ENCODE peak calls at places on chromosomes 13 and 19, in ten cellular contexts. U is lower leg skin, M is kidney, S is tibial artery, T is fibroblast of the aortic adventitia, A is lower lobe of right lung, Y is heart right ventricle, D is upper lobe of left lung, C is neural progenitor cell, G is upper lobe of right lung. R is an unnamed sample.

GRCh38 chr19:11576186-11576585 is 1.3 kb downstream of the ACP5 start:
- DNase-seq in U (no peak), M (no peak), S (no peak), T (no peak), A (peak), Y (no peak), D (peak), C (no peak), G (no peak), R (no peak)

GRCh38 chr13:101941095-101941777 is 460.6 kb downstream of the FGF14 start:
- DNase-seq in U (no peak), M (no peak), S (no peak), T (no peak), A (no peak), Y (no peak), D (no peak), C (no peak), G (no peak), R (no peak)

GRCh38 chr19:29289020-29289419 is 76.1 kb upstream of the UQCRFS1 start:
- DNase-seq in U (no peak), M (no peak), S (no peak), T (no peak), A (no peak), Y (no peak), D (no peak), C (no peak), G (peak), R (no peak)

GRCh38 chr19:16363133-16363851 is 38.7 kb downstream of the KLF2 start:
- DNase-seq in U (no peak), M (peak), S (no peak), T (no peak), A (peak), Y (no peak), D (peak), C (no peak), G (peak), R (no peak)

GRCh38 chr19:38759590-38760003 is 13.7 kb downstream of the LGALS7 start:
- DNase-seq in U (no peak), M (no peak), S (no peak), T (no peak), A (no peak), Y (no peak), D (no peak), C (no peak), G (no peak), R (no peak)

GRCh38 chr19:49442793-49443365 is 1.6 kb upstream of the SLC17A7 start:
- DNase-seq in U (peak), M (peak), S (peak), T (peak), A (peak), Y (peak), D (peak), C (peak), G (peak), R (peak)

GRCh38 chr13:22061806-22062391 is 391.0 kb downstream of the FGF9 start:
- DNase-seq in U (no peak), M (no peak), S (no peak), T (no peak), A (no peak), Y (no peak), D (no peak), C (no peak), G (no peak), R (no peak)

GRCh38 chr13:20873348-20873747 is 29.2 kb downstream of the XPO4 start:
- DNase-seq in U (no peak), M (no peak), S (no peak), T (peak), A (no peak), Y (no peak), D (no peak), C (peak), G (no peak), R (no peak)

GRCh38 chr19:42042455-42043170 is 27.4 kb downstream of the GRIK5 start:
- DNase-seq in U (no peak), M (no peak), S (no peak), T (no peak), A (no peak), Y (no peak), D (peak), C (no peak), G (no peak), R (no peak)

GRCh38 chr19:805600-806550 is 8.6 kb downstream of the PTBP1 start:
- DNase-seq in U (no peak), M (peak), S (no peak), T (no peak), A (peak), Y (no peak), D (peak), C (no peak), G (peak), R (no peak)

GRCh38 chr13:33678084-33678483 is 139.9 kb upstream of the RFC3 start:
- DNase-seq in U (no peak), M (no peak), S (no peak), T (no peak), A (no peak), Y (no peak), D (no peak), C (no peak), G (no peak), R (no peak)
- TF ChIP-seq CTCF in U (no peak), M (no peak), S (no peak), T (no peak), A (no peak), Y (no peak), D (no peak), C (no peak), G (no peak), R (no peak)

GRCh38 chr13:107138987-107139386 is 571.0 kb upstream of the ARGLU1 start:
- DNase-seq in U (no peak), M (no peak), S (peak), T (no peak), A (no peak), Y (no peak), D (no peak), C (no peak), G (no peak), R (no peak)

GRCh38 chr13:107138468-107138867 is 570.5 kb upstream of the ARGLU1 start:
- DNase-seq in U (no peak), M (no peak), S (no peak), T (no peak), A (no peak), Y (no peak), D (no peak), C (peak), G (no peak), R (no peak)

GRCh38 chr13:107141767-107142166 is 573.8 kb upstream of the ARGLU1 start:
- DNase-seq in U (no peak), M (no peak), S (no peak), T (no peak), A (no peak), Y (no peak), D (no peak), C (no peak), G (no peak), R (no peak)

DNA sequence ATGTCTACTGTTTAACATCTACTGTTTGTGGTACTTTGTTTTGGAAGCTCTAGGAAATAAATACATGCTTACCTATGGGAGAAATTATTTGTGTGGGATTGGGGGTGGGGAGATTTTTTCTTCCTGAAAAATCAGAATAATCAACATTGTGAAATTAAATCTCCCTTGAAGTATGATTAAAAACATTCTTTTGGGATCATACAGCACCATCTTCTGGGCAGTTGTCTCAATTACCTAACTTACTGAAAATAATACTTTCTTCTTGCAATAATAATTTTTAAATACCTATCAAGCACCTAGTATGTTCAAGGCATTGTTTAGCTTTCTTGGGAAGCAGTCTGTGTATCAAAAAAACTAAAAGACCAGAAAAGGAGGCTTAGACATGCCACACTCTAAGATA is 576.5 kb upstream of the ARGLU1 start:
- DNase-seq in U (no peak), M (no peak), S (no peak), T (no peak), A (no peak), Y (no peak), D (no peak), C (no peak), G (no peak), R (no peak)
- TF ChIP-seq CTCF in U (no peak), M (no peak), S (no peak), T (no peak), A (no peak), Y (peak), D (no peak), C (peak), G (peak), R (peak)

GRCh38 chr13:97346097-97346496 is 87.9 kb upstream of the RAP2A start:
- DNase-seq in U (no peak), M (no peak), S (no peak), T (no peak), A (no peak), Y (no peak), D (no peak), C (no peak), G (no peak), R (no peak)

GRCh38 chr13:97342136-97342535 is 91.8 kb upstream of the RAP2A start:
- DNase-seq in U (no peak), M (no peak), S (no peak), T (no peak), A (no peak), Y (no peak), D (no peak), C (no peak), G (no peak), R (no peak)

GRCh38 chr13:97346561-97347254 is 87.3 kb upstream of the RAP2A start:
- DNase-seq in U (no peak), M (no peak), S (no peak), T (no peak), A (no peak), Y (no peak), D (peak), C (no peak), G (no peak), R (no peak)

GRCh38 chr13:97342936-97343335 is 91.0 kb upstream of the RAP2A start:
- DNase-seq in U (no peak), M (no peak), S (no peak), T (no peak), A (no peak), Y (no peak), D (no peak), C (no peak), G (no peak), R (no peak)

DNA sequence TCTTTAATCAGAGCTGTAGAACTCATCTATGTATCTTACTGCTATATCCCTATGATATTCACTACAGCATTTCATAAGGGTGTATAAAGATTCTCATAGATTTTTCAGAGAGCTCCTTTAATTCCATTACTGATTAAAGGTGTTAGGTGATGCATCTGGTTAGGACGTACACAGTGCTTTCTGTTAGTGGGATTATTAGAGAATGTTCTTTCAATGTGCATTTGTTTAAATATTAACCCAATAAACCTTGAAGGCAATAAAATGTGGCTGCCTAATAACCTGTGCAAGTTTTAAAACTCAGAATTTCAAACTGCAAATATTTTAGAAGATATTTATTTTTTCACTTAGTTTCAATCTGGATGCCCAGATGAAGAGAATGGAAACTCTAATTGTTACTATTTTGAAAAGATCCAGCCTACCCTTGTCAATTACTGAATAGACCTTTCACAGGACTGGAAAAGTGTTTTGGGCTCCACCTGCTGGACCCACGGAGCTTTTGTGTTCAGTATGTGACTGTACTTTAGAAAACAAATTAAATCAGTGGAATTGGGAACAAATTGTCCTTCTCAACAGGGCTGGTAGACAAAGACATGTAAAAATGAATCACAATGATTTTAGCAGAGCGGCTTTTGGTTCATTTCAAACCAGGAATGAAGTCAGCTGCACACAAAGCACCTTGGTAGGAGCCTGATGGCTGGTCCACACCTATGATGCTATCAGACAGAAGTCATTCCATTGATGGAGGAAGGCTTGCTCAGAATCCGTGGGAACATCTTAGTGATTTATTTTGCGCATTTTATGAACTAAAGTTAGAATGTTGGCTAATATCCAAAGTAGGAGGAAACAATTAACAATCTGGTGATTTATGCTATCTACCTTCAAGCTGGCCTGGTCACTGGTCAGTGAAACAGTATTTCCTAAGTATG is 89.5 kb upstream of the RAP2A start:
- DNase-seq in U (no peak), M (no peak), S (peak), T (peak), A (peak), Y (peak), D (no peak), C (peak), G (no peak), R (no peak)
- TF ChIP-seq CTCF in U (no peak), M (peak), S (peak), T (peak), A (peak), Y (peak), D (peak), C (peak), G (peak), R (peak)

GRCh38 chr13:92355213-92355612 is 871.4 kb upstream of the GPC6 start:
- DNase-seq in U (no peak), M (no peak), S (no peak), T (peak), A (no peak), Y (no peak), D (no peak), C (peak), G (no peak), R (no peak)
- TF ChIP-seq CTCF in U (no peak), M (no peak), S (no peak), T (peak), A (no peak), Y (peak), D (no peak), C (peak), G (peak), R (peak)